ENCODE peak calls at places on chromosome 6, in seven cellular contexts. C, A, Y, Q, E, Z and F are unnamed samples.

GRCh38 chr6:146781836-146782235 is 183.1 kb downstream of the ADGB start:
- DNase-seq in Q (no peak), Z (no peak), Y (no peak), C (no peak), E (no peak), A (no peak), F (no peak)

GRCh38 chr6:46719099-46719498 is 16.1 kb downstream of the PLA2G7 start:
- DNase-seq in Z (peak), Q (no peak), Y (peak), C (no peak), A (no peak), E (no peak), F (no peak)

GRCh38 chr6:28747631-28748157 is 176.1 kb downstream of the TRIM27 start:
- DNase-seq in A (no peak), C (no peak), Y (peak), Q (peak), E (peak), Z (peak), F (peak)

GRCh38 chr6:35070111-35070510 is 71.0 kb downstream of the TCP11 start:
- DNase-seq in C (no peak), E (no peak), Z (no peak), Y (no peak), A (no peak), Q (no peak), F (no peak)

GRCh38 chr6:35318200-35318844 is 20.7 kb downstream of the DEF6 start:
- DNase-seq in Q (peak), E (peak), A (peak), C (peak), Y (peak), Z (peak), F (peak)

GRCh38 chr6:168288781-168289570 is 30.6 kb downstream of the DACT2 start:
- DNase-seq in E (no peak), Y (no peak), Z (no peak), Q (no peak), A (no peak), C (no peak), F (no peak)

GRCh38 chr6:48213076-48213788 is 102.2 kb upstream of the PTCHD4 start:
- DNase-seq in C (no peak), Q (no peak), Y (no peak), E (no peak), Z (no peak), A (no peak), F (no peak)

GRCh38 chr6:41713161-41713649 is 22.2 kb downstream of the TFEB start:
- DNase-seq in A (no peak), Z (peak), C (peak), Q (peak), Y (peak), E (peak), F (no peak)

GRCh38 chr6:27505209-27506027 is 32.5 kb upstream of the ZNF184 start:
- DNase-seq in Q (no peak), A (no peak), Z (peak), C (no peak), E (peak), Y (peak), F (peak)

GRCh38 chr6:100229512-100229911 is 235.2 kb downstream of the SIM1 start:
- DNase-seq in Y (no peak), Z (peak), A (no peak), E (no peak), Q (no peak), C (no peak), F (no peak)

GRCh38 chr6:101779051-101779844 is 385.7 kb downstream of the GRIK2 start:
- DNase-seq in A (no peak), Y (no peak), Q (no peak), E (peak), Z (no peak), C (no peak), F (no peak)

GRCh38 chr6:136764522-136764993 is 27.7 kb downstream of the MAP3K5 start:
- DNase-seq in Z (no peak), Q (no peak), C (no peak), E (no peak), Y (no peak), A (no peak), F (no peak)

GRCh38 chr6:144777249-144777648 is 492.1 kb downstream of the UTRN start:
- DNase-seq in C (no peak), E (no peak), Q (no peak), Y (no peak), A (no peak), Z (no peak), F (no peak)

GRCh38 chr6:144781836-144782235 is 496.7 kb downstream of the UTRN start:
- DNase-seq in Y (no peak), E (no peak), Q (no peak), C (no peak), A (no peak), Z (no peak), F (no peak)

GRCh38 chr6:144776031-144776819 is 491.1 kb downstream of the UTRN start:
- DNase-seq in C (no peak), A (no peak), Q (no peak), Y (no peak), E (no peak), Z (no peak), F (no peak)

GRCh38 chr6:144778056-144778455 is 492.9 kb downstream of the UTRN start:
- DNase-seq in Z (no peak), A (no peak), C (no peak), Y (no peak), E (no peak), Q (no peak), F (no peak)

DNA sequence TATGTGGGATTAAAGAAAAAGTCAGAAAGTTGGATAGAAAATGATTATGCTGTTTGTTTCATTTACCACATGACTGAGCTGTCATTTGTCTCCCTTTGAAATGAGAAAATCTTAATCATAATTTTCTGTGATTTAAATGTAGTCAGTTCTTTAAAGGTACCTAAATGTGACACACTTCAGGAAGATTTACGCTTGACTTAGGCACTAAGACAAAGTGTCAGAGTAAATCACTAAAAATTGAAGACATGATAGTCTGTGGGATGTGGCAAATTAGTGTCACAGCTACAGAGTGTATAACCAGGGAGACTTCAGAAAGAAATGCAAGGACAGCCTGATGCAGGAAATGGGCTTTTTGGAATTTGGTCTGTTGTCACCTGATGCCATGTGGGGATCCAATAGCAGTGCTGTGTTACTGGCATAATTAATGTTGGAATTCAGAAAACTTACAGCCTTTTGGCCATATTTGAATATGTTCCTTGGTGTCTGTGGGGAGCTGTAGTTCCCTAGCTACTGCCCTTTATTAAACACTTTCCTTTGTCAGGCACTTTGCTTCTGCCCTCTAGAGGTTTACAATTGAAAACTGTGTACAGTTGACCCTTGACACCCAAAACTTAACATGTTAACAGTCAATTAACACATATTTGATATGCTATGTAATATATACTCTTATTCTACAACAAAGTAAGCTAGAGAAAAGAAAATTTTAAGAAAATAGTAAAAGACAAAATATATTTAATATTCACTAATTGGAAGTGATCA is 493.8 kb downstream of the UTRN start:
- DNase-seq in A (no peak), E (peak), Y (no peak), C (no peak), Z (no peak), Q (no peak), F (no peak)
- TF ChIP-seq CTCF in A (no peak), E (peak), Y (peak), C (no peak), Z (no peak), Q (no peak), F (no peak)

DNA sequence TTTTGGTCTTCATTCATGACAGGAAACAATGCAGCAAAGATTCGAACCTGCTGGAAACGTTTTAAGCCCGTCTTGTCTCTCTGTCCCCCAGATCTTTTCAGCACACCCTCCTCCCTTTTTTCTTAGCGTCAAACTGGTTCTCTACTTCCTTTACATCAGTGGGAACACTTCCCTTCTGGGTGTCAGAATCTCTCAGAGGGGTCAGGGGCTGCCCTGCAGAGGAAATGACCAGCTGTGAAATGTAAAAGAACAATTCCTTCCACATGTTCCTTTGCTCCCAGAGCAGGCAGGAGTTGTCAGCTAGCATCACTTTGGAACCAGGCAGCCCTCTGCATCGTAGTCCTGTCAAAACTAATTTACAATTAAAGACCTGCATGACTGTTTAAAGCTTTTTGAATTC is 619.0 kb downstream of the TFAP2A start:
- DNase-seq in C (no peak), Q (no peak), A (no peak), E (no peak), Z (no peak), Y (peak), F (peak)
- TF ChIP-seq CTCF in C (no peak), Q (no peak), A (no peak), E (no peak), Z (no peak), Y (no peak), F (no peak)

GRCh38 chr6:66638518-66638917 is 931.5 kb upstream of the EYS start:
- DNase-seq in Z (no peak), Y (no peak), A (no peak), Q (no peak), E (no peak), C (no peak), F (no peak)

GRCh38 chr6:66638099-66638498 is 931.1 kb upstream of the EYS start:
- DNase-seq in A (no peak), Y (no peak), E (no peak), C (no peak), Q (no peak), Z (no peak), F (no peak)
- TF ChIP-seq CTCF in A (no peak), Y (no peak), E (no peak), C (no peak), Q (no peak), Z (no peak), F (no peak)

DNA sequence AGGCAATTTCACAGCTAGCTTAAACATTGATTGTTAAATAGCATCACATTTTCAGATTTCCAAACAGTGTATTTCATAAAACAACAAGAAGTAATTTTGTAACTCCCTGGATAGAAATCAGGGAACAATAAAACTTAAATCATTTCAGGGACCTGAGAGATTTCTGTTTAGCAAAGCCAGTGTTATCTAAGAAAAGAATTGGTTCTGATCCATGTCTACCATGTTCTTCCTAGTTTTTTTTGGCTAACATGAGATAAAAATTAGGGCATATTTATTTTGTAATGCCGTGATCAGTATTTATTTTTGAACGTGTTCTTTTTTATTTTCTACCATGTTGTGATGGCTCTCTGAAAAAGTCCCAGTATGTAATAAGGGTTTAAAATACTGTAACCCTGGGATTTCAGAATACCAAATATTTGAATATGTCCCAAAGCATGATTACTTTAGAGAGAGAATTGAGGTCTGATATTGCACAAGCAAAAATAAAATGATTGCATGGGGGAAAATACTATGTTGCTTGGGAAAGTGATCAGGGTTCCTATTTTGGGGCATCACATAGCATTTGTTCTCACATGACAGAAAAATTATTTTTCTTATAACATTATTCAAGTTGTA is 188.7 kb upstream of the CEP162 start:
- DNase-seq in E (no peak), Y (no peak), Q (no peak), Z (no peak), C (no peak), A (no peak), F (no peak)
- TF ChIP-seq CTCF in E (no peak), Y (no peak), Q (no peak), Z (no peak), C (no peak), A (no peak), F (no peak)

DNA sequence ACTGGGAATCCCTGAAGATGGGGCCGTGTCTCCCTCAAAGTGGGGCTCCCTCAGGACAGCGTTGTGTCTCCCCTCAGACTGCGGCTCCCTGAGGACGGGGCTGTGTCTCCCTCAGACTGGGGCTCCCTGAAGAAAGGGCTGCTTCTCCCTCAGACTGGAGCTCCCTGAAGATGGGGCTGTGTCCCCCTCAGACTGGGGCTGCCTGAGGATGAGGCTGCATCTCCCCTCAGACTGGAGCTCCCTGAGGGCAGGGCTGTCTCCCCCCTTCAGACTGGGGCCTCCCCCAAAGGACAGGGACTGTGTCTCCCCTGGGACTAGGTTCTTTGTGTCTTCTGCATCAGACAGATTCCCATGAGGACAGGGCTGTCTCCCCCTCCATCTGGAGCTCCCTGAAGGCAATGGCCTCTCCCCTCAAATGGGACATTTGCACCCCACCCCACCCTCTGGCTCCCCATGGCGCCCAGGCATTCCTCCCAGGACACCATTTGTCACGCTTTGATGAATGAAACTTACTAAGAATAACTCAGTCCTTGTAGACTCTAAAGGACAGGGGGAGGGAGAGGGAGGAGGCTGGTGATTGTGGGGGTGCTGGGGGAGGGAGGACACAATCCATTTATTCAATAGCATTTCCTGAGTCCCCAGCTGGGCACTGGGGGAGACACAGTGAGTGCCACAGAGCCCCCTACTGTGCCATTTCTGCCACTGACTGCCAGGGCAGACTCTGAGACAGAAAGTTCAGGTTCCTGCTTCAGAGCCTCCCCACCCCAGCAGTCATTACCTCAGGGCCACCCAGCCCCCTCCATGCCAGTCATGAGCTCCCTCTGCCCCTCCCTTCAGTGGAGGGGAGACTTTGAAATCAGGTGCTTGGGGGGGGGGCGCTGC is 122.4 kb downstream of the MRPL14 start:
- DNase-seq in C (no peak), A (no peak), Z (peak), Y (no peak), E (no peak), Q (peak), F (no peak)
- TF ChIP-seq CTCF in C (peak), A (no peak), Z (peak), Y (peak), E (peak), Q (peak), F (no peak)

DNA sequence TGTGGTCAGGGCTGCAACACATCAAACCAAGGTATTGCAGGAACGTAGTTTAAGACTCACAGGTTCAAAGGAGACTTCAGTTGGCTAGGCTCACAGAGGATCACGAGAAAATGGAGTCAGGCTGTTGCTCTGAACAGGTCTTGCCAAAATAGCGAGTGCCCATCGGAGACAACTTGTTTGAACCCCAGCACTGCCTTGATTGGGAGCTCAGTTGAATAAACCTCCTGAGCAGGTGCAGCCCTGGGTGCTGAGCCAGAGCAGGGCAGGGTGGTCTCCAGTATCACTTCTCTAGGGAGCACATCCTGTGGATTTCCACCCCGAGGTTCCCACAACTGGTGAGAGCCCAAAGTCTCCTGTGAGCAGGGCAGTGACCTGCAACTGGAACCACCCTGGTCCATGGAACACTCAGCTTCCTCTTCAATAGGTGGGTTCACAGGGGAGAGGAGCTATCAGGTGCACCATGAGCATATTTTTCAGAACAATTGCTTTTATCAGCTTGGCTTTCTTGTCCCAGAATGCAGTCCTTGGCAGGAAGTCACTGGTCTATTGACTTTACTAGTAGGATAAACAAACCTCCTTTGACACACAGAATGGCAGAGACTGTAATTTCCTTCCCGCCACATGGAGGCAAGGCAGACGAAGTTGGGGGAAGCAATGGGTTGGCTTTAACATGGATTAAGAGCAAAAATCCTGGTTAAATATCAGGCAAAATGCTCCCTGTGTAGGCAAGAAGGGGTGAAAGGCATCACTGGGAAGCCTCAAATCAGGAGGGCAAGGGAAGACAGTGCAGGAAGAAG is 267.7 kb upstream of the FOXQ1 start:
- DNase-seq in Z (peak), E (no peak), Y (no peak), C (no peak), Q (no peak), A (no peak), F (no peak)
- TF ChIP-seq CTCF in Z (no peak), E (no peak), Y (no peak), C (no peak), Q (no peak), A (no peak), F (no peak)

DNA sequence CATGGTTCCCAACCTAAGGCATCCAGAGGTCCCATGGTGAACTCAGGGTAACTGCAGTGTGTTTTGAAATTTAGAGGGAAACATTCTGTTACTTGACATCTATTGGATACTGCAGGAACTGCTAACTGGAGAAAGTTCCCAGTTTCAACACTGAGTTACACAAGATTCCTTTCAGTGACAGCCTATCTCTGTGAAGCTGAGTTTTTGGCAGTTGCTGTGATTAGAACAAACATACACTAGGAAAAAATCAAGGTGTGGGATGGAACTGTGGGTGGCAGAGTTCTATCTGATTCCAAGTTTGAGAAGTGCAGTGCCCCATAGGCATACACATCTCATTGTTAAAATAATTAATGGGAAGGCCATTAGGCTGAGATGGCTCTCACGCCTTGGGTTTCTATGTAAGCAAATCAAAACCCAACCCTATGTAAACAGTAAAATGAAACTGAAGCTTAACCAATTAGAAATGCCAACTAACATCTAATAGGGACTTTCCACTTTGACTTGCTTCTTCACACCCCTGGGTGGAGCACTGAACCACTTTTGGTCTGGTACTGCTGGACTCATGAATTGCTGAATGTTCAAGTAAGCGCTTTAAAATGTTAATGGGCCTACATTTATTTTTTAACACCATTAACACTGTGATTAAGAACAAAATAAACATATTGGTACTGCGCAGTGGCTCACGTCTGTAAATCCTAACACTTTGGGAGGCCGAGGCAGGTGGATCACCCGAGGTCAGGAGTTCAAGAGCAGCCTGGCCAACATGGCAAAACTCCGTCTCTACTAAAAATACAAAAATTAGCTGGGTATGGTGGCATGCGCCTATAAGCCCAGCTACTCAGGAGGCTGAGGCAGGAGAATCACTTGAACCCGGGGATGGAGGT is 55.2 kb upstream of the TBC1D7 start:
- DNase-seq in C (no peak), Z (peak), E (no peak), A (no peak), Q (no peak), Y (no peak), F (no peak)
- TF ChIP-seq CTCF in C (peak), Z (no peak), E (peak), A (no peak), Q (no peak), Y (peak), F (no peak)

GRCh38 chr6:117829594-117830319 is 77.3 kb upstream of the SLC35F1 start:
- DNase-seq in Q (no peak), Y (peak), Z (peak), A (no peak), E (peak), C (no peak), F (peak)
- TF ChIP-seq CTCF in Q (no peak), Y (peak), Z (no peak), A (peak), E (peak), C (no peak), F (peak)

DNA sequence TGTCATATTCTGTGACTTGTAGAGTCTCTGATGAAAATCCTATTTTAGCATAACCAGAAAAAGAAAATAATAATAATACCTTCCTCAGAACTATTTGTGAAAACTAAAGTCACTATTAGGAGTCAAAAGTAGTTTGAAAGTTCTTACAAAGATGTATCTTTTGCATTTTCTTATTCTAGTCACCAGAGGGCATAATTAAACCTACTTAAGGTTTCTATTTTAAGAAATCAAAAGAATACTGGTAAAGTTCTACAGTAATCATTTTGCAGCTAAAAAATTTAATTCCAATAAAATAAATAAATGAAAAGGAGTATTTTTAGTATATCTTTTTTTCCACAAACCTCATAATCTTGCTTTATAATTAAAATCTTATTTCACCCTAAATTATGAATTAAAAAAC is 28.0 kb upstream of the MCM9 start:
- DNase-seq in Q (no peak), Z (no peak), C (no peak), Y (peak), E (no peak), A (no peak), F (no peak)
- TF ChIP-seq CTCF in Q (peak), Z (no peak), C (no peak), Y (peak), E (peak), A (no peak), F (no peak)